ENCODE peak calls at places on chromosomes 12 and 14, in four cellular contexts. One of them, this sample, is unnamed.

GRCh38 chr12:100567945-100568344 is 5.5 kb upstream of the GAS2L3 start:
- DNase-seq in A549: no peak
- DNase-seq in fibroblast of lung: no peak
- DNase-seq in ovary: no peak
- DNase-seq in this sample: no peak

GRCh38 chr12:32615441-32615840 is 63.7 kb upstream of the DNM1L start:
- DNase-seq in fibroblast of lung: no peak
- DNase-seq in ovary: no peak
- DNase-seq in A549: no peak
- DNase-seq in this sample: no peak

GRCh38 chr12:10310926-10311705 is 3.4 kb downstream of the KLRD1 start:
- DNase-seq in A549: no peak
- DNase-seq in fibroblast of lung: peak; percentile 2
- DNase-seq in ovary: no peak
- DNase-seq in this sample: peak; percentile 22

GRCh38 chr12:53254816-53255545 is 13.1 kb upstream of the ESPL1 start:
- DNase-seq in fibroblast of lung: no peak
- DNase-seq in ovary: no peak
- DNase-seq in A549: no peak
- DNase-seq in this sample: no peak

GRCh38 chr12:78121969-78122610 is 291.4 kb downstream of the NAV3 start:
- DNase-seq in A549: no peak
- DNase-seq in fibroblast of lung: no peak
- DNase-seq in ovary: no peak
- DNase-seq in this sample: peak; percentile 90

GRCh38 chr12:49342066-49342913 is 4.4 kb upstream of the DNAJC22 start:
- DNase-seq in ovary: peak; percentile 68
- DNase-seq in fibroblast of lung: peak; percentile 78
- DNase-seq in A549: peak; percentile 95
- DNase-seq in this sample: peak; percentile 94

GRCh38 chr14:70139384-70139783 is 49.4 kb downstream of the SLC8A3 start:
- DNase-seq in fibroblast of lung: no peak
- DNase-seq in A549: no peak
- DNase-seq in ovary: no peak
- DNase-seq in this sample: no peak

GRCh38 chr12:110639336-110640178 is 25.6 kb downstream of the TCTN1 start:
- DNase-seq in ovary: no peak
- DNase-seq in A549: peak; percentile 14
- DNase-seq in fibroblast of lung: peak; percentile 79
- DNase-seq in this sample: peak; percentile 31

GRCh38 chr12:117587646-117588287 is 226.3 kb upstream of the NOS1 start:
- DNase-seq in A549: peak; percentile 60
- DNase-seq in fibroblast of lung: peak; percentile 8
- DNase-seq in ovary: peak; percentile 10
- DNase-seq in this sample: peak; percentile 63

GRCh38 chr12:111606651-111607232 is 7.6 kb upstream of the ATXN2 start:
- DNase-seq in fibroblast of lung: no peak
- DNase-seq in A549: no peak
- DNase-seq in ovary: no peak
- DNase-seq in this sample: no peak

GRCh38 chr12:92706594-92706993 is 3.8 kb downstream of the PLEKHG7 start:
- DNase-seq in A549: no peak
- DNase-seq in fibroblast of lung: no peak
- DNase-seq in ovary: no peak
- DNase-seq in this sample: no peak

GRCh38 chr14:101057394-101057793 is 153.9 kb upstream of the RTL1 start:
- DNase-seq in fibroblast of lung: no peak
- DNase-seq in A549: no peak
- DNase-seq in ovary: no peak
- DNase-seq in this sample: no peak

GRCh38 chr12:56202838-56203237 is 13.6 kb upstream of the SMARCC2 start:
- DNase-seq in ovary: no peak
- DNase-seq in A549: no peak
- DNase-seq in fibroblast of lung: no peak
- DNase-seq in this sample: no peak

GRCh38 chr12:128852026-128852725 is 1.1 kb upstream of the GLT1D1 start:
- DNase-seq in A549: no peak
- DNase-seq in ovary: no peak
- DNase-seq in fibroblast of lung: no peak
- DNase-seq in this sample: no peak

GRCh38 chr14:37592288-37593274 is 2.5 kb downstream of the FOXA1 start:
- DNase-seq in A549: peak; percentile 67
- DNase-seq in fibroblast of lung: no peak
- DNase-seq in ovary: no peak
- DNase-seq in this sample: no peak

GRCh38 chr12:122732170-122732569 is 1.5 kb upstream of the HCAR1 start:
- DNase-seq in A549: no peak
- DNase-seq in fibroblast of lung: no peak
- DNase-seq in ovary: no peak
- DNase-seq in this sample: no peak

GRCh38 chr12:123483602-123484273 is 25.8 kb downstream of the SNRNP35 start:
- DNase-seq in ovary: no peak
- DNase-seq in fibroblast of lung: no peak
- DNase-seq in A549: no peak
- DNase-seq in this sample: no peak

GRCh38 chr12:3097186-3097804 is 20.1 kb downstream of the TSPAN9 start:
- DNase-seq in A549: no peak
- DNase-seq in fibroblast of lung: peak; percentile 91
- DNase-seq in ovary: peak; percentile 89
- DNase-seq in this sample: no peak

GRCh38 chr14:75277000-75277795 is 1.4 kb upstream of the FOS start:
- DNase-seq in fibroblast of lung: peak; percentile 89
- DNase-seq in A549: peak; percentile 90
- DNase-seq in ovary: peak; percentile 84
- DNase-seq in this sample: peak; percentile 61

GRCh38 chr12:102824218-102824835 is 92.7 kb downstream of the PAH start:
- DNase-seq in A549: peak; percentile 38
- DNase-seq in ovary: peak; percentile 22
- DNase-seq in fibroblast of lung: no peak
- DNase-seq in this sample: peak; percentile 55

GRCh38 chr14:90281261-90281660 is 24.9 kb downstream of the PSMC1 start:
- DNase-seq in fibroblast of lung: peak; percentile 43
- DNase-seq in A549: no peak
- DNase-seq in ovary: no peak
- DNase-seq in this sample: no peak

GRCh38 chr12:14731821-14732220 is 35.4 kb upstream of the GUCY2C start:
- DNase-seq in fibroblast of lung: no peak
- DNase-seq in ovary: no peak
- DNase-seq in A549: no peak
- DNase-seq in this sample: no peak

DNA sequence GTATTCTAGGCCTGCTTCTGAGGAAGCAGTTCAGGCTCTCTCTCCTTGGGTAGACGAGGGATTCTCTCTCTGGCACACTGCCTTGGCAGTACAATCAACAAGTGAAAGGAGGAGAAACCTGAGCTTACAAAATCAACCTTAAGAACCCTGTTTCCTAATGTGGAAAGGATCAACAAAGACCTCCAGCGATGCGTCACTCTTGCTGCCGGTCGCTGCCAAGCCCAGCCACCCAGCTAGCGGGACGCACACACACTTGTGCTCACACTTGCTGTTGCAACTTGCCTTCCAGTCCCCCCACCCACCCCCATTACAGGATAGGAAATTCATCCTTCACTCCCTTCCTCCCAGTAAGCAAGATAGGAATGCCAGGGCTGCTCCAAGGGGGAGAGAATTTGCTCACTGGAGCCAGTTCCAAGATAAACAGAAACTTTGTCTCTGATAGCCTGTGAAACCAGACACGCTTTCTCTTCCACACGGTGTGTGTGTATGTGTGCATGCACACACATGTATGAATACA is 144.3 kb downstream of the BCL11B start:
- DNase-seq in ovary: no peak
- DNase-seq in A549: peak; percentile 58
- DNase-seq in fibroblast of lung: no peak
- DNase-seq in this sample: no peak
- H3K27ac ChIP-seq in ovary: no peak overlapping the region
- H3K27ac ChIP-seq in A549: no peak overlapping the region
- H3K27ac ChIP-seq in fibroblast of lung: no peak overlapping the region
- H3K27ac ChIP-seq in this sample: no peak overlapping the region

GRCh38 chr12:79409562-79409961 is 281.2 kb downstream of the PAWR start:
- DNase-seq in A549: no peak
- DNase-seq in fibroblast of lung: peak; percentile 90
- DNase-seq in ovary: no peak
- DNase-seq in this sample: peak; percentile 50

GRCh38 chr12:79407671-79408622 is 282.8 kb downstream of the PAWR start:
- DNase-seq in A549: peak; percentile 85
- DNase-seq in fibroblast of lung: peak; percentile 87
- DNase-seq in ovary: peak; percentile 56
- DNase-seq in this sample: peak; percentile 81

GRCh38 chr12:79402626-79403025 is 288.1 kb downstream of the PAWR start:
- DNase-seq in A549: no peak
- DNase-seq in fibroblast of lung: peak; percentile 26
- DNase-seq in ovary: no peak
- DNase-seq in this sample: no peak

GRCh38 chr12:79408665-79409064 is 282.1 kb downstream of the PAWR start:
- DNase-seq in ovary: no peak
- DNase-seq in fibroblast of lung: no peak
- DNase-seq in A549: no peak
- DNase-seq in this sample: no peak

DNA sequence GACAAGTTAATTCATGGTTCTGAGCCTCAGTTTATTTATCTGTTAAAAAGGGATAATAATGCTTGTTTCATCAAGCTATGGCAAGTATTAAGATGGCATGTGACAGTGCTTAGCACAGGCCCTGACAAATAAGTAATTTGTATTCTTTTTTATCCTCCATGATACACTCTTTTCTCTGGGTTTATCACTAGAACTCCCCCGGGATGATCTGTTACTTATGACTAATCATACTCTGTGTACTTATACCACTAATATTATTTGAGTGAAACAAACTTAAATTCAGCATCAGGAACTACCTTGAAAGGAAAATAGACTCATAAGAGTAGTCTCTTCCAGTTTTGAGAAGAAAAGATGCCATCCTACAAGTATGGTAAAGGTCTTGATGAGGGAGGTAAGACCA is 283.8 kb downstream of the PAWR start:
- DNase-seq in fibroblast of lung: no peak
- DNase-seq in ovary: no peak
- DNase-seq in A549: no peak
- DNase-seq in this sample: no peak
- H3K4me1 ChIP-seq in fibroblast of lung: peaks cover 5% of the 10 kb centered on the region
- H3K4me1 ChIP-seq in ovary: no peaks in the 10 kb centered on the region
- H3K4me1 ChIP-seq in A549: peaks cover 30% of the 10 kb centered on the region
- H3K4me1 ChIP-seq in this sample: peaks cover 27% of the 10 kb centered on the region

GRCh38 chr12:130223767-130224244 is 61.5 kb downstream of the FZD10 start:
- DNase-seq in fibroblast of lung: no peak
- DNase-seq in ovary: no peak
- DNase-seq in A549: no peak
- DNase-seq in this sample: no peak

GRCh38 chr12:130220361-130220760 is 58.1 kb downstream of the FZD10 start:
- DNase-seq in fibroblast of lung: no peak
- DNase-seq in ovary: no peak
- DNase-seq in A549: no peak
- DNase-seq in this sample: no peak

GRCh38 chr12:130224613-130225012 is 62.3 kb downstream of the FZD10 start:
- DNase-seq in ovary: no peak
- DNase-seq in fibroblast of lung: no peak
- DNase-seq in A549: no peak
- DNase-seq in this sample: no peak

GRCh38 chr12:130225347-130225746 is 63.1 kb downstream of the FZD10 start:
- DNase-seq in A549: no peak
- DNase-seq in ovary: no peak
- DNase-seq in fibroblast of lung: no peak
- DNase-seq in this sample: no peak

DNA sequence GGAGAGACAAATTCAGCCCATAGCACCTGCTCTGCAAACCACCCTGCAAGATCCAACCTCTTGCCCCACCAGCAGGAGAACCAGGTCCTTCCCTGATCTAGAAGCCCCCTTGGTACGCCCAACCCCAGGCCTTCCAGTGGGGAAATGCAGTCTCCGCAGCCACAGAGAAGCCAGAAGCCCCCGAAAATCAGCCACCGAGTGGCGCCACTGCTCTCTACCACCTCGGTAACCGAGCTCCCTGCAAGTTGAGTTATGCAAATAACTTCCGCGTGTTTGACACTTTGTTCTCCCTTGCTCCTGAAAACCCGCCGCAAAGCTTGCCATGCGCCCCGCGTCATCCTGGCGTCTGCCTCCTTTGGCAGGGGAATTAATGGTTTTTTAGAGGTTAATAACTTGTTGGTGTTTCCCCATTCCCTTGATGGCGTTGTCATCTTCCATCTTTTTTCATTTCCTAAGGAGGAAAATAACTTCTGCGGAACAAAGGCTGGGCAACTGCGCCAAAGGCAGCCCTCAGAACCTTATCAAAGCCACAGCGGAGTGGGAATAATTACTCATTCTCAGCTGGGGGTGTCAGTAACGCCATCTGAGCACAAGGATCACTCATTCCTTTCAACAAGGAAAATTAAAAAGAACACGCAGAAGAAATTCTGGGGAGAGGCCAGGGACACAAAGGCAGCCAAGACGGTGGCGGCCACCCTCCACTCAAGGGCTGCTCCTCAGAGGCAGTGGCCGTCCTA is 60.4 kb downstream of the FZD10 start:
- DNase-seq in A549: no peak
- DNase-seq in fibroblast of lung: no peak
- DNase-seq in ovary: no peak
- DNase-seq in this sample: no peak
- TF ChIP-seq CTCF in A549: no peak
- TF ChIP-seq CTCF in fibroblast of lung: no peak
- TF ChIP-seq CTCF in ovary: no peak
- TF ChIP-seq CTCF in this sample: no peak

DNA sequence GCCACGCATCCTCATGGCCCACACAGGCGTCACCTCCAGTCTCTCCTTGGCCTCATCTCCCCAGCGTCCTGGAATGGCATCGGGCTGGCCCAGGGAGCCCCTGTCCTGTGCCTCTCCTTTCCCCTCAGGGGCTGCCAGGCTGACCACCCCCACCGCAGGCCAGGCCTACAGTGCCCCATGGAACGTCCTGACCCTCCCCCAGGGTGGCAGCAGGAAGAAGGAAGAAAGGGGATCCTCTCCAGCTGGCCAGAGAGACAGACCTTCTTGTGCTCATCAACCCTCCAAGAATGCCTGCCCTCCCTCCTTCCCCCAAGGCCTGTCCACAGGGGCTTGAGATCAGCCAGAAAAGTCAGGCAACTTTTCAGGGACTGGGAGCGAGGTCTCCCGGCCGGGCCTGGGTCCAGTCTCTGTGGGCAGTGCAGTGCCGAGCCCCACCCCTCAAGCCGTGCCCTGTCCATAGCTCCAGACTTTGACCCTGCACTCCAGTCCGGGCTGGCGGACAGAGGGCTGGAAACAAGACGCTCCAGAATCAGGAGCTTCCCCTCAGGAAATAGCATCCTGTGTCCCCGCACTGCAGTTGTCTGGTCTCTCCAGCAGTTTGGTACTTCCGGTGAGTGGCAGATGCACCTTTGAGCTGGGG is at the start of gene DAO:
- DNase-seq in A549: no peak
- DNase-seq in ovary: no peak
- DNase-seq in fibroblast of lung: no peak
- DNase-seq in this sample: no peak
- H3K27ac ChIP-seq in A549: no peak within 1 kb of the TSS
- H3K27ac ChIP-seq in ovary: no peak within 1 kb of the TSS
- H3K27ac ChIP-seq in fibroblast of lung: no peak within 1 kb of the TSS
- H3K27ac ChIP-seq in this sample: no peak within 1 kb of the TSS

This sample was measured in A673.